ENCODE peak calls at places on chromosomes 1 and 21, in seven cellular contexts. One of them, this sample, is unnamed.

GRCh38 chr1:9128161-9128519 is 762 bp downstream of the GPR157 start:
- DNase-seq in heart right ventricle: peak; percentile 51
- DNase-seq in IMR-90: no peak
- DNase-seq in HL-60: no peak
- DNase-seq in MM.1S: no peak
- DNase-seq in ovary: no peak
- DNase-seq in AG04450: no peak
- DNase-seq in this sample: no peak

GRCh38 chr1:8816831-8817412 is 518 bp downstream of the RERE start:
- DNase-seq in heart right ventricle: peak; percentile 28
- DNase-seq in IMR-90: no peak
- DNase-seq in HL-60: no peak
- DNase-seq in MM.1S: peak; percentile 57
- DNase-seq in ovary: peak; percentile 26
- DNase-seq in AG04450: no peak
- DNase-seq in this sample: no peak

GRCh38 chr1:232029297-232029696 is 402.7 kb downstream of the DISC1 start:
- DNase-seq in heart right ventricle: no peak
- DNase-seq in IMR-90: no peak
- DNase-seq in HL-60: no peak
- DNase-seq in MM.1S: no peak
- DNase-seq in ovary: no peak
- DNase-seq in AG04450: no peak
- DNase-seq in this sample: no peak

GRCh38 chr1:193140254-193140653 is 18.4 kb downstream of the CDC73 start:
- DNase-seq in heart right ventricle: no peak
- DNase-seq in IMR-90: no peak
- DNase-seq in HL-60: no peak
- DNase-seq in MM.1S: no peak
- DNase-seq in ovary: no peak
- DNase-seq in AG04450: no peak
- DNase-seq in this sample: no peak

GRCh38 chr1:212819704-212820103 is 27.7 kb downstream of the SPATA45 start:
- DNase-seq in heart right ventricle: no peak
- DNase-seq in IMR-90: peak; percentile 26
- DNase-seq in HL-60: no peak
- DNase-seq in MM.1S: no peak
- DNase-seq in ovary: no peak
- DNase-seq in AG04450: no peak
- DNase-seq in this sample: no peak

GRCh38 chr21:34795152-34796141 is 126.7 kb downstream of the CLIC6 start:
- DNase-seq in heart right ventricle: no peak
- DNase-seq in IMR-90: peak; percentile 77
- DNase-seq in HL-60: no peak
- DNase-seq in MM.1S: no peak
- DNase-seq in ovary: no peak
- DNase-seq in AG04450: no peak
- DNase-seq in this sample: no peak

GRCh38 chr1:153260980-153261792 is 1.7 kb downstream of the LORICRIN start:
- DNase-seq in heart right ventricle: peak; percentile 29
- DNase-seq in IMR-90: no peak
- DNase-seq in HL-60: no peak
- DNase-seq in MM.1S: peak; percentile 34
- DNase-seq in ovary: peak; percentile 26
- DNase-seq in AG04450: no peak
- DNase-seq in this sample: no peak

GRCh38 chr1:228647523-228648444 is 87.5 kb upstream of the RHOU start:
- DNase-seq in heart right ventricle: peak; percentile 34
- DNase-seq in IMR-90: no peak
- DNase-seq in HL-60: peak; percentile 50
- DNase-seq in MM.1S: no peak
- DNase-seq in ovary: peak; percentile 74
- DNase-seq in AG04450: no peak
- DNase-seq in this sample: peak; percentile 18

GRCh38 chr1:20620005-20620404 is 13.3 kb upstream of the PINK1 start:
- DNase-seq in heart right ventricle: no peak
- DNase-seq in IMR-90: no peak
- DNase-seq in HL-60: no peak
- DNase-seq in MM.1S: no peak
- DNase-seq in ovary: no peak
- DNase-seq in AG04450: no peak
- DNase-seq in this sample: no peak

GRCh38 chr1:34049994-34050393 is 115.0 kb downstream of the CSMD2 start:
- DNase-seq in heart right ventricle: no peak
- DNase-seq in IMR-90: no peak
- DNase-seq in HL-60: no peak
- DNase-seq in MM.1S: no peak
- DNase-seq in ovary: no peak
- DNase-seq in AG04450: no peak
- DNase-seq in this sample: no peak

GRCh38 chr21:30315701-30316100 is 4.4 kb downstream of the KRTAP26-1 start:
- DNase-seq in heart right ventricle: no peak
- DNase-seq in IMR-90: no peak
- DNase-seq in HL-60: no peak
- DNase-seq in MM.1S: no peak
- DNase-seq in ovary: no peak
- DNase-seq in AG04450: no peak
- DNase-seq in this sample: no peak

GRCh38 chr1:54167422-54168139 is 14.8 kb upstream of the CDCP2 start:
- DNase-seq in heart right ventricle: no peak
- DNase-seq in IMR-90: peak; percentile 80
- DNase-seq in HL-60: no peak
- DNase-seq in MM.1S: no peak
- DNase-seq in ovary: no peak
- DNase-seq in AG04450: peak; percentile 10
- DNase-seq in this sample: peak; percentile 14

DNA sequence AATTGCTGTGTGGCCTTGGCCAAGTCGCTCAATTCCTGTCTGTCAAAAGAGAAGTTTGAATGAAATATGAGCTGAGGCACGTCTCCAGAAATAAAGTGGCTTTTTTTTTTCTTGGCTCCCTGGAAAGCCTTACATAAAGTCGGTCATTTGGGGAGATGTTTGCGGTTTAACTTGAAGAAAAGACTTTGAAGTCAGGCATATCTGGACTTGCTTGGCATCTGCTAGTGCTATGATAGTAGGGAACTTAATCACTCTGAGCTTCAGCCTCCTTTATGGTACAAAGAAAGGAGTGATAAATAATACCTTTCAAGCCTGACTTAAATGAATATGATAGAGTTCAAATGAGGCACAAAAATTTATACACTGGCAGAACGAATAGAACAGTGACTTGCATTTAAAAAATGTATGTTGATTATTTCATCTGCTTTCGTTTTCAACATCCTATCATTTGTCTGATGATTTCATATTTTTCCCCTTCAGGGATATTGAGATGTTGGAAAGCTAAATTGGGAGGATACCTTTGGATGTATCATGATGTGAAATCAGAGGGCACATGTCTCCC is 60.2 kb downstream of the FASLG start:
- DNase-seq in heart right ventricle: no peak
- DNase-seq in IMR-90: peak; percentile 34
- DNase-seq in HL-60: no peak
- DNase-seq in MM.1S: no peak
- DNase-seq in ovary: no peak
- DNase-seq in AG04450: no peak
- DNase-seq in this sample: no peak
- H3K4me3 ChIP-seq in heart right ventricle: no peak overlapping the region
- H3K4me3 ChIP-seq in IMR-90: no peak overlapping the region
- H3K4me3 ChIP-seq in HL-60: no peak overlapping the region
- H3K4me3 ChIP-seq in MM.1S: no peak overlapping the region
- H3K4me3 ChIP-seq in ovary: no peak overlapping the region
- H3K4me3 ChIP-seq in AG04450: no peak overlapping the region
- H3K4me3 ChIP-seq in this sample: no peak overlapping the region

DNA sequence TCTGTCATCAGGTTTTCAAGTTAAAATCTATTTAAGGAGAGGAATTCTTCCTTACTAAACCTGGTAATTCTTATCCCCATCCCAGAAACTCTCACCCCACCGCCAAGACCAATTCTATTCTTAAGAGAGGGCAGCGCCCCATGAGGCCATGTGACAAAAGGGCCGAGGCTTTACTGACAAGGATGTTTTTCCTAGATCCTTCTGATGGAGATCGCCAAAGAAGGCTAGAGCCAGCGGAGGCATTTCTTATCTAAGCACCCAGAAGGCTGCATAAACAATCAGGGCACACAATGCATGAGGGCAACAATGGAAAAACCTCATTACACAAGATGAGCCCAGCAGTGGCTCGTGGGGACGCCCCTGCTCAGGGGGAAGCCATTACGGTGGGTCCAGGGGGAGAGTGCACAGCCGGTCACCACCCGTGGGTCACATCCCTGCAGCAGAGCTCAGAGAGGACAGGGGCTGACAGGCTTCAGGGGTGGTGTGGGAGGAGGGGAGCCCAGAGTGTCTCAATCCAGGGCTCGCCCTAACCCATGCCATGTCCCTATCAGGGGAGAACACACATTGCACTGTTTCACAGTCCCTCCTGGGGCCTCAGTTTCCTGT is 88.7 kb downstream of the ITPKB start:
- DNase-seq in heart right ventricle: no peak
- DNase-seq in IMR-90: no peak
- DNase-seq in HL-60: no peak
- DNase-seq in MM.1S: no peak
- DNase-seq in ovary: no peak
- DNase-seq in AG04450: no peak
- DNase-seq in this sample: no peak
- TF ChIP-seq CTCF in heart right ventricle: no peak
- TF ChIP-seq CTCF in IMR-90: no peak
- TF ChIP-seq CTCF in HL-60: no peak
- TF ChIP-seq CTCF in MM.1S: no peak
- TF ChIP-seq CTCF in ovary: no peak
- TF ChIP-seq CTCF in AG04450: no peak
- TF ChIP-seq CTCF in this sample: no peak

DNA sequence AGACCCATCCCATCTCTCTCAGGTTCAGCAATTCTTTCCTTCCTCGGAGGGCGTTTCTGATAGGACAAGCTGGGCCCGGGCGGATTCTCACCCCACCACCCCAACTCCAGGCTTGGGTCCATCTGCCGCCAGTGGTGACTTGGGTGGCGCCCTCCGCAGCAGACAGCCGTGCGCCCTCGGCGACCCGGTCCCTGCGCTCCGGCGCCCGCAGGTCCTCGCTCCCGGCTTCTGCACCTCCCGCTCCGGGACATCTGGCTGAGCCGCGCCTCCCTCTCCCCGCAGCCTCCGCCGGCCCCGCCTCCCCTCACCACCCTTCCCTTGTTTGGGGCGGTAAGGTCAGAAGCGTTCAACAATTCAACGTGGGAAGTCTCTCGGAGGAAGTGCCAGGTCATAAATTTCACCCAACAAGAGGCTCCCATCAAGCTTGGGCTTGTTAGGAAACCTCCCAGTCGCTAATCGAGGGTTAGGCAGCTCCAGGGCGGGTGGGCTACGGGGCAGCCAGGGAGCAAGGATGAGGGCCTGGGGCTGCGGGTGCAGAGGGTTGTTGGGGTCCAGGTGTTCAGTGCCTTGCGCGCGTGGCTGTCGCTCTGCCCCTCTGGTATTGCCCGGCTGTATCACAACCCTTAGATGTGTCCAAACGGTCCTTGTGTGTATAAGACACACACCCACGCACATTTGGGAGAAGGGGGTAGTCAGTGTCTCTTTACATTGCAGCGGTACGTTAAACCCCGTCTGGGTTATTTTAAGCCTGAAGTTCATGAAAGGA is 39.8 kb downstream of the OLIG1 start:
- DNase-seq in heart right ventricle: no peak
- DNase-seq in IMR-90: no peak
- DNase-seq in HL-60: peak; percentile 64
- DNase-seq in MM.1S: no peak
- DNase-seq in ovary: no peak
- DNase-seq in AG04450: no peak
- DNase-seq in this sample: no peak
- H3K27me3 ChIP-seq in heart right ventricle: peaks cover 8% of the 10 kb centered on the region
- H3K27me3 ChIP-seq in IMR-90: peaks cover 68% of the 10 kb centered on the region
- H3K27me3 ChIP-seq in HL-60: no peaks in the 10 kb centered on the region
- H3K27me3 ChIP-seq in MM.1S: peaks cover 29% of the 10 kb centered on the region
- H3K27me3 ChIP-seq in ovary: no peaks in the 10 kb centered on the region
- H3K27me3 ChIP-seq in AG04450: peaks cover 73% of the 10 kb centered on the region
- H3K27me3 ChIP-seq in this sample: peaks cover 45% of the 10 kb centered on the region

GRCh38 chr1:17862125-17862524 is 107.0 kb downstream of the ACTL8 start:
- DNase-seq in heart right ventricle: no peak
- DNase-seq in IMR-90: no peak
- DNase-seq in HL-60: no peak
- DNase-seq in MM.1S: no peak
- DNase-seq in ovary: no peak
- DNase-seq in AG04450: no peak
- DNase-seq in this sample: no peak

GRCh38 chr1:17866451-17867029 is 111.4 kb downstream of the ACTL8 start:
- DNase-seq in heart right ventricle: no peak
- DNase-seq in IMR-90: peak; percentile 95
- DNase-seq in HL-60: no peak
- DNase-seq in MM.1S: no peak
- DNase-seq in ovary: no peak
- DNase-seq in AG04450: peak; percentile 72
- DNase-seq in this sample: peak; percentile 63

GRCh38 chr1:17869826-17870225 is 114.7 kb downstream of the ACTL8 start:
- DNase-seq in heart right ventricle: no peak
- DNase-seq in IMR-90: peak; percentile 62
- DNase-seq in HL-60: no peak
- DNase-seq in MM.1S: no peak
- DNase-seq in ovary: no peak
- DNase-seq in AG04450: no peak
- DNase-seq in this sample: no peak

GRCh38 chr1:17867470-17867869 is 112.3 kb downstream of the ACTL8 start:
- DNase-seq in heart right ventricle: no peak
- DNase-seq in IMR-90: no peak
- DNase-seq in HL-60: no peak
- DNase-seq in MM.1S: no peak
- DNase-seq in ovary: no peak
- DNase-seq in AG04450: no peak
- DNase-seq in this sample: no peak

GRCh38 chr1:17865912-17866311 is 110.8 kb downstream of the ACTL8 start:
- DNase-seq in heart right ventricle: no peak
- DNase-seq in IMR-90: peak; percentile 40
- DNase-seq in HL-60: no peak
- DNase-seq in MM.1S: no peak
- DNase-seq in ovary: no peak
- DNase-seq in AG04450: no peak
- DNase-seq in this sample: no peak
- H3K4me3 ChIP-seq in heart right ventricle: no peak overlapping the region
- H3K4me3 ChIP-seq in IMR-90: no peak overlapping the region
- H3K4me3 ChIP-seq in HL-60: no peak overlapping the region
- H3K4me3 ChIP-seq in MM.1S: no peak overlapping the region
- H3K4me3 ChIP-seq in ovary: no peak overlapping the region
- H3K4me3 ChIP-seq in AG04450: no peak overlapping the region
- H3K4me3 ChIP-seq in this sample: no peak overlapping the region

This sample was measured in kidney epithelial cell.